ENCODE peak calls at places on chromosomes 5 and 9, in four cellular contexts. A is GM12878, N is mammary epithelial cell, I is choroid plexus epithelial cell. R is an unnamed sample.

GRCh38 chr5:172902497-172903472 is 56.4 kb upstream of the RPL26L1 start:
- DNase-seq in A (no peak), N (no peak), I (peak; percentile 98), R (peak; percentile 96)

GRCh38 chr5:66197764-66198405 is 53.8 kb downstream of the SREK1 start:
- DNase-seq in N (no peak), A (no peak), I (peak; percentile 46), R (no peak)

GRCh38 chr5:80761966-80762365 is 107.2 kb upstream of the DHFR start:
- DNase-seq in A (no peak), I (no peak), N (no peak), R (no peak)

GRCh38 chr5:98301567-98301966 is 471.9 kb upstream of the RGMB start:
- DNase-seq in A (no peak), N (no peak), I (peak; percentile 19), R (peak; percentile 45)

GRCh38 chr9:31314241-31314640 is 1070.2 kb upstream of the ACO1 start:
- DNase-seq in N (no peak), A (no peak), I (peak; percentile 15), R (peak; percentile 50)

GRCh38 chr9:88198346-88198807 is 60.1 kb upstream of the SPATA31C2 start:
- DNase-seq in I (peak; percentile 27), N (peak; percentile 28), A (no peak), R (peak; percentile 94)

GRCh38 chr5:142432961-142433360 is 108.1 kb upstream of the SPRY4 start:
- DNase-seq in N (peak; percentile 42), I (no peak), A (no peak), R (no peak)

GRCh38 chr5:156120777-156121176 is 206.2 kb upstream of the SGCD start:
- DNase-seq in A (no peak), N (no peak), I (no peak), R (peak; percentile 1)

GRCh38 chr5:1103505-1104326 is 8.1 kb downstream of the SLC12A7 start:
- DNase-seq in I (no peak), N (no peak), A (no peak), R (no peak)

GRCh38 chr5:95941756-95942155 is 19.9 kb downstream of the ELL2 start:
- DNase-seq in I (peak; percentile 42), A (no peak), N (no peak), R (peak; percentile 81)

GRCh38 chr5:66066826-66067225 is 77.3 kb upstream of the SREK1 start:
- DNase-seq in I (no peak), N (no peak), A (no peak), R (no peak)

GRCh38 chr5:149130932-149131273 is 10.4 kb upstream of the ABLIM3 start:
- DNase-seq in N (no peak), A (no peak), I (peak; percentile 82), R (no peak)

GRCh38 chr5:96093890-96094381 is 132.3 kb upstream of the ELL2 start:
- DNase-seq in N (peak; percentile 92), I (no peak), A (no peak), R (no peak)

GRCh38 chr5:126538579-126538978 is 56.4 kb downstream of the ALDH7A1 start:
- DNase-seq in I (no peak), N (no peak), A (no peak), R (no peak)

GRCh38 chr5:178201927-178202235 is 2.5 kb upstream of the HNRNPAB start:
- DNase-seq in A (no peak), I (no peak), N (no peak), R (no peak)

GRCh38 chr5:149550608-149551226 is 522 bp downstream of the CSNK1A1 start:
- DNase-seq in N (no peak), I (peak; percentile 21), A (no peak), R (peak; percentile 22)

GRCh38 chr9:72443855-72444254 is 77.6 kb upstream of the TMC1 start:
- DNase-seq in A (peak; percentile 85), N (peak; percentile 37), I (no peak), R (no peak)

GRCh38 chr5:144139586-144139985 is 30.9 kb downstream of the YIPF5 start:
- DNase-seq in N (no peak), A (no peak), I (peak; percentile 70), R (peak; percentile 80)

GRCh38 chr5:142287973-142288313 is 36.9 kb downstream of the SPRY4 start:
- DNase-seq in I (no peak), A (peak; percentile 7), N (no peak), R (no peak)

GRCh38 chr5:35194636-35195471 is 35.4 kb downstream of the PRLR start:
- DNase-seq in N (no peak), A (peak; percentile 36), I (no peak), R (no peak)

GRCh38 chr9:136587145-136587943 is 41.5 kb upstream of the NOTCH1 start:
- DNase-seq in N (no peak), A (no peak), I (peak; percentile 66), R (peak; percentile 89)

GRCh38 chr5:142600092-142600491 is 85.8 kb downstream of the FGF1 start:
- DNase-seq in N (no peak), A (no peak), I (no peak), R (no peak)

DNA sequence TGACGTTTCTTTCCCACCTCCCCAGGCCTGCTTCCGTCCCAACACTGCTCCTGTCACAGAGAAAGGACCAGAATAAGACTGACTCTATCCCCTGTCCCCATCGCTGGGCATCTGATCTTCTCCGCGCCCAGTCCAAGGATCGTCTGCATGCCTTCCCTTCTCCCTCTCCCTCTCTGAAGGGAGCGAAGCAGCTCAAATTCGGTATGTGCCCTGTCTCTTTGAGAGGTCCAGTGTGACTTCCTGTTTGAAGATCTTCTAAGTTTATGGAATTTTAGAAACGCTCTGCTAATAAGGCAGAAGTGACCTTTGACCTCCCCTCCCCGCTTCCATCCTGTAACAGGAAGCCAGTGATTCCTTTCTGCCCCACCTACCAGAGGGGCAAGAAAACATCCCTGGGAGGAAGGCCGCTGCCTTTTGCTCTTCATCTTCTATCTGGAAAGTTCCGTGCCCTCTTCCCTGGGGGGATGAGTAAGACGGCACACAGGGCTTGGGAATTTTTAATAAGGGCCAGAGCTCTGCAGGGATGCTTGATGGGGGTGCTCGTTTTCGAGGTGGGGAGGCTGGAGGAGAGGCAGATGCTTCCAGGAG is 40.7 kb upstream of the RNU6ATAC start:
- DNase-seq in I (peak; percentile 70), N (no peak), A (no peak), R (peak; percentile 66)
- H3K4me3 ChIP-seq in I (no peak overlapping the region), N (no peak overlapping the region), A (no peak overlapping the region), R (no peak overlapping the region)

DNA sequence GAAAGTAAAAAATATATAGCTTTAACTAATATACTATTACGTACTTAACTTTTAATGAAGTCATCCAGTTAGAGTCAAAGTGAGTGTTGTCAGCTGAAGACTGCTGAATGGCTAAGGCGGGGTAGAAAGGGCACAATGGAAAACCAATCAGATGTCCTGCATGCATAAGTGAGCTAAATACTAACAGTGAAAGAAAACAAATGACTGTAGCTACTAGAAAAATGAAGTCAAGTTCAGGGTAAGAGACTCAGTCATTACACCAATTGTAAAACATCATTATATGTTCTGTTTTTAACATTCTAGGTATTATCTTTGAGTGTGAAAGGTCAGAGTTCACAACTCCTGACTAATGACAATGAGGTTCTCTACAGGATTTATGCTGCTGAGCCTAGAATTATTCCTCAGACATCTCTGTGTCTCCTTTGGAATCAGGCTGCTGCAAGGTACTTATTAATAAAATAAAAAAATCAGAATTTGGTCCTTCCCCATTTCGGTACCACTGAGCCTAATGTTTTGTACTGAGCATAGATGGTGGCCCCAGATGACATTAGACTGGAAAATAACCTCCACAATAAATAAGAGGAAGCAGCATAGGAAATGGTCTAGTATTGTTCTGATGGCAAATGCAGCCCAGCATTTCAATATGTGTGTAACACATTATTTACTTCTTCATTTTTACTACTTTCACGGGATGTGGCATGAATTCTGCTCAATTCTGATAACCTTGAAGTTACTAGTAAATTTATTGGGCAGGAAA is 295.3 kb downstream of the ADGRV1 start:
- DNase-seq in A (no peak), N (no peak), I (no peak), R (no peak)
- TF ChIP-seq CTCF in A (no peak), N (no peak), I (no peak), R (no peak)

GRCh38 chr5:153400931-153401330 is 89.5 kb upstream of the GRIA1 start:
- DNase-seq in A (no peak), I (no peak), N (peak; percentile 21), R (no peak)
- H3K4me3 ChIP-seq in A (no peak overlapping the region), I (no peak overlapping the region), N (no peak overlapping the region), R (no peak overlapping the region)

DNA sequence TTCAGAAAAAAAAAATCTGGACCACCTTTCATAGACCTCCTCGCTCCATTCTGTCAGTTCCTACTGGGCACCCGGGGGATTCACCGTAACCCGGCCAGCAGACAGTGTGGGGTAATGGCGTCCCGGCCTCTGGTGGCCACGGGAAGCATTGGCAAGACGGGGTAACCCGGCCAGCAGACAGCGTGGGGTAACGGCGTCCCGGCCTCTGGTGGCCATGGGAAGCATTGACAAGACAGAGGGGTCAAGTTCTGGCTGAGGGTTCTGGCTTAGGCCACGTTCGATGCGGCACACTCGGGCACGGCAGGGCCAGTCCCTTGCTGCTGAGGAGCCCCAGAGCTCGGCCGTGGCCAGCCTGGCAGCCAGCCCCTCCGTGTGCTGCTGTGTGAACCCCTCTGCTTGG is 116.2 kb upstream of the RAPGEF1 start:
- DNase-seq in I (no peak), N (no peak), A (no peak), R (no peak)
- TF ChIP-seq CTCF in I (no peak), N (no peak), A (no peak), R (no peak)

GRCh38 chr5:139186752-139187326 is 11.3 kb downstream of the SIL1 start:
- DNase-seq in A (no peak), I (peak; percentile 53), N (no peak), R (peak; percentile 95)
- H3K4me3 ChIP-seq in A (no peak overlapping the region), I (no peak overlapping the region), N (no peak overlapping the region), R (no peak overlapping the region)

DNA sequence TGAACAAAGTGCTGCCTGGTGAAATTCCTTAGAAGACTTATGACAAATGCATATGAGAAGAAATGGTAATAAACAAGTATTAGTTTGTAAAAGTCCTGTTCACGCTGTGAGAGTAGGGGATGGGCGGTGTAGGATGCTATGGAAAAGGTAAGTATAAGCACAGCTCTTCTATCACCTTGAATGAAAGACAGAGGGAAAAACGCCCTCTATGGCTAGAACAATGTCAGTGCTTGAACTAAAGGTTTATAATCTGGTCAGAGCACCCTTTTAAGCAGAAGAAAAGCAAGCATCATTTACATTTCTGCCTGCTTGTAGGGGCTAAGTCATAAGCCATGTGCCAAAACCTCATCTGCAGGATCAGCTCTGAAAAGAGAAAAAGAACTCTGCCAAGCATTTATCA is 115.2 kb downstream of the LHFPL2 start:
- DNase-seq in I (peak; percentile 75), A (no peak), N (no peak), R (peak; percentile 45)
- TF ChIP-seq CTCF in I (peak; percentile 58), A (peak; percentile 31), N (peak; percentile 21), R (peak; percentile 51)

DNA sequence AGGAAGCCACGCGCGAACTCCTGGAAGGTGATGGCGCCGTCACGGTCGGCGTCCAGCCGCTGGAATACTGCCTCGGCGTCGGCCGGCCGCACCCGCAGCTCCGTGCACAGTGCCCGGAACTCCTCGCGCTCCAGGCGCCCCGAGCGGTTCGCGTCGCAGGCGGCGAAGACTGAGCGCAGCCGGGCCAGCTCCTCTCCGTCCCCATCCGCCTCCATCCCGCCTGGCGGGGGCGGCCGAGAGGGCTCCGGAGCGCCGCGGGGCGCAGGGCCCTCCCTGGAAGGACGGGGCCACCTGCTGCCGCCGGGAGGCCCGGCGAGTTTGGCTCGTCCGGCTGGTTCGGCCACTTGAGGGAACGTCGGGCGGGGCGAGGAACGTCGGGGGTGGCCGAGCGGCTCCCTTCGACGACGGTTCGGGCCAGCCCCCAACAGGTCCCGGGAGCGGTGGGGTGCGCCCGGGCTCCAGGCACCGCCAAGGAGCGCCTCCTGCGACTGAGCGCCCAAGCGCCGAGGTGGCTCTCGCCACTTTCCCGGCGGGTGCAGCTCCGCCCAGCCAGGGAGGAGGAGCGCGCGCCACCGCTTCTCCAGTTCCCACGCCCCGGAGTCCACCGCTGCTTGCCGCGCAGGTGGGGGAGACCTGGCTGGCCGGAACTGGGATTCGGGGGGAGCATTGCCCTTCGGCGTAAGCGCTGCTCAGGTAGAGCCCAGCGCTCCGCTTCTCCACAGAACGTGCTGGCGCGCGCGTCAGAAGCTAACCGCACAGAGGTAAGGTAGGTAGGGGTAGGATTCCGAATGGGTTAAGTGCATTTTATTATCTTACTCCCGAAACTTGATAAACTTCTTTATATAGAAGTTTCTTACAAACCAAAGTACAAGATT is at the start of gene RASEF:
- DNase-seq in A (no peak), N (peak; percentile 78), I (peak; percentile 14), R (peak; percentile 25)
- H3K4me3 ChIP-seq in A (no peak within 1 kb of the TSS), N (peak within 1 kb of the TSS; percentile 64), I (peak within 1 kb of the TSS; percentile 40), R (peak within 1 kb of the TSS; percentile 42)

R was measured in fibroblast of villous mesenchyme.